ENCODE peak calls at places on chromosomes 2 and 18, in six cellular contexts. X is activated T-helper 1 cell treated with Interleukin-2 at 50 U/mL for 16 hours; G is activated CD4-positive, alpha-beta T cell treated with anti-CD3 and anti-CD28 coated beads, Interleukin-2, amount 50 U/mL, for 4 hours; R is 8988T; N is activated T-cell treated with anti-CD3 and anti-CD28 coated beads for 4 hours; J is HT-29. E is an unnamed sample.

GRCh38 chr2:162073776-162074578 is at the start of gene DPP4:
- DNase-seq in X (peak; percentile 31), G (peak; percentile 38), R (peak; percentile 73), N (peak; percentile 27), J (peak; percentile 71), E (no peak)

GRCh38 chr2:96287273-96287856 is 18.0 kb downstream of the SNRNP200 start:
- DNase-seq in X (no peak), G (no peak), R (no peak), N (no peak), J (no peak), E (no peak)

GRCh38 chr2:7007846-7008741 is 90.9 kb downstream of the RNF144A start:
- DNase-seq in X (no peak), G (no peak), R (no peak), N (no peak), J (peak; percentile 41), E (peak; percentile 85)

GRCh38 chr18:30763913-30764350 is 278.6 kb downstream of the DSC3 start:
- DNase-seq in X (no peak), G (no peak), R (no peak), N (no peak), J (no peak), E (no peak)

GRCh38 chr2:141038341-141038740 is 1092.5 kb downstream of the LRP1B start:
- DNase-seq in X (no peak), G (no peak), R (no peak), N (no peak), J (no peak), E (no peak)

GRCh38 chr2:156687715-156688114 is 251.5 kb downstream of the GPD2 start:
- DNase-seq in X (no peak), G (no peak), R (no peak), N (no peak), J (no peak), E (no peak)

GRCh38 chr2:23385351-23385747 is 370 bp downstream of the KLHL29 start:
- DNase-seq in X (no peak), G (no peak), R (peak; percentile 84), N (no peak), J (no peak), E (peak; percentile 33)

GRCh38 chr2:226985227-226985946 is 149.5 kb downstream of the RHBDD1 start:
- DNase-seq in X (no peak), G (no peak), R (no peak), N (no peak), J (peak; percentile 79), E (peak; percentile 95)

GRCh38 chr2:97742381-97742847 is 29.0 kb downstream of the ZAP70 start:
- DNase-seq in X (peak; percentile 20), G (no peak), R (no peak), N (no peak), J (no peak), E (no peak)

GRCh38 chr2:239323473-239323872 is 77.3 kb downstream of the HDAC4 start:
- DNase-seq in X (no peak), G (no peak), R (no peak), N (no peak), J (no peak), E (no peak)

GRCh38 chr2:241020201-241020600 is 21.8 kb downstream of the SNED1 start:
- DNase-seq in X (no peak), G (no peak), R (no peak), N (no peak), J (no peak), E (no peak)

GRCh38 chr18:25941556-25941955 is 148.9 kb downstream of the SS18 start:
- DNase-seq in X (no peak), G (no peak), R (no peak), N (no peak), J (no peak), E (no peak)

GRCh38 chr2:105647731-105648130 is 97.0 kb upstream of the NCK2 start:
- DNase-seq in X (no peak), G (no peak), R (no peak), N (no peak), J (no peak), E (no peak)

GRCh38 chr2:179558010-179558911 is 293.6 kb upstream of the SESTD1 start:
- DNase-seq in X (no peak), G (no peak), R (no peak), N (no peak), J (no peak), E (no peak)

GRCh38 chr2:133480707-133481429 is 87.4 kb downstream of the NCKAP5 start:
- DNase-seq in X (no peak), G (no peak), R (no peak), N (no peak), J (no peak), E (no peak)

GRCh38 chr2:160431441-160431840 is 62.2 kb downstream of the RBMS1 start:
- DNase-seq in X (no peak), G (no peak), R (no peak), N (no peak), J (no peak), E (no peak)

GRCh38 chr2:165070089-165070488 is 114.8 kb upstream of the SLC38A11 start:
- DNase-seq in X (no peak), G (no peak), R (no peak), N (no peak), J (no peak), E (no peak)

GRCh38 chr2:77169426-77169825 is 352.8 kb downstream of the LRRTM4 start:
- DNase-seq in X (no peak), G (no peak), R (no peak), N (no peak), J (no peak), E (no peak)

GRCh38 chr18:2898131-2898640 is 51.4 kb downstream of the EMILIN2 start:
- DNase-seq in X (no peak), G (no peak), R (no peak), N (no peak), J (no peak), E (no peak)

GRCh38 chr2:230327418-230328154 is 593 bp downstream of the SP140L start:
- DNase-seq in X (no peak), G (no peak), R (no peak), N (no peak), J (no peak), E (no peak)

E was measured in cerebellar cortex.